ENCODE peak calls at places on chromosomes 13 and 19, in seven cellular contexts. One of them, this sample, is unnamed.

GRCh38 chr19:14248578-14249011 is 42.6 kb upstream of the ADGRL1 start:
- DNase-seq in activated T-cell treated with anti-CD3 and anti-CD28 coated beads for 48 hours: no peak
- DNase-seq in right lobe of liver: no peak
- DNase-seq in progenitor cell of endocrine pancreas: peak; percentile 58
- DNase-seq in stimulated activated CD8-positive, alpha-beta memory T cell treated with anti-CD3 and anti-CD28 coated beads, Interleukin-7, amount 100 ng/mL, for 1 hour: no peak
- DNase-seq in KBM-7: no peak
- DNase-seq in kidney tubule cell: peak; percentile 13
- DNase-seq in this sample: peak; percentile 82

GRCh38 chr13:107847406-107847805 is 367.9 kb downstream of the LIG4 start:
- DNase-seq in kidney tubule cell: no peak
- DNase-seq in activated T-cell treated with anti-CD3 and anti-CD28 coated beads for 48 hours: no peak
- DNase-seq in KBM-7: no peak
- DNase-seq in stimulated activated CD8-positive, alpha-beta memory T cell treated with anti-CD3 and anti-CD28 coated beads, Interleukin-7, amount 100 ng/mL, for 1 hour: no peak
- DNase-seq in progenitor cell of endocrine pancreas: no peak
- DNase-seq in right lobe of liver: no peak
- DNase-seq in this sample: no peak

GRCh38 chr19:58558066-58558622 is at the start of gene UBE2M:
- DNase-seq in activated T-cell treated with anti-CD3 and anti-CD28 coated beads for 48 hours: no peak
- DNase-seq in stimulated activated CD8-positive, alpha-beta memory T cell treated with anti-CD3 and anti-CD28 coated beads, Interleukin-7, amount 100 ng/mL, for 1 hour: no peak
- DNase-seq in progenitor cell of endocrine pancreas: no peak
- DNase-seq in KBM-7: no peak
- DNase-seq in right lobe of liver: peak; percentile 70
- DNase-seq in kidney tubule cell: no peak
- DNase-seq in this sample: no peak

GRCh38 chr13:30615851-30616311 is 1.8 kb upstream of the USPL1 start:
- DNase-seq in kidney tubule cell: peak; percentile 46
- DNase-seq in progenitor cell of endocrine pancreas: no peak
- DNase-seq in activated T-cell treated with anti-CD3 and anti-CD28 coated beads for 48 hours: no peak
- DNase-seq in right lobe of liver: no peak
- DNase-seq in KBM-7: peak; percentile 59
- DNase-seq in stimulated activated CD8-positive, alpha-beta memory T cell treated with anti-CD3 and anti-CD28 coated beads, Interleukin-7, amount 100 ng/mL, for 1 hour: no peak
- DNase-seq in this sample: peak; percentile 61

GRCh38 chr19:50167314-50167721 is 4.2 kb upstream of the IZUMO2 start:
- DNase-seq in stimulated activated CD8-positive, alpha-beta memory T cell treated with anti-CD3 and anti-CD28 coated beads, Interleukin-7, amount 100 ng/mL, for 1 hour: no peak
- DNase-seq in activated T-cell treated with anti-CD3 and anti-CD28 coated beads for 48 hours: no peak
- DNase-seq in KBM-7: no peak
- DNase-seq in right lobe of liver: no peak
- DNase-seq in progenitor cell of endocrine pancreas: no peak
- DNase-seq in kidney tubule cell: peak; percentile 72
- DNase-seq in this sample: no peak

GRCh38 chr19:43776285-43776684 is 4.5 kb downstream of the KCNN4 start:
- DNase-seq in KBM-7: no peak
- DNase-seq in activated T-cell treated with anti-CD3 and anti-CD28 coated beads for 48 hours: peak; percentile 73
- DNase-seq in right lobe of liver: no peak
- DNase-seq in stimulated activated CD8-positive, alpha-beta memory T cell treated with anti-CD3 and anti-CD28 coated beads, Interleukin-7, amount 100 ng/mL, for 1 hour: no peak
- DNase-seq in progenitor cell of endocrine pancreas: no peak
- DNase-seq in kidney tubule cell: no peak
- DNase-seq in this sample: no peak

GRCh38 chr13:71754407-71754974 is 112.5 kb downstream of the DACH1 start:
- DNase-seq in right lobe of liver: no peak
- DNase-seq in progenitor cell of endocrine pancreas: no peak
- DNase-seq in stimulated activated CD8-positive, alpha-beta memory T cell treated with anti-CD3 and anti-CD28 coated beads, Interleukin-7, amount 100 ng/mL, for 1 hour: no peak
- DNase-seq in activated T-cell treated with anti-CD3 and anti-CD28 coated beads for 48 hours: no peak
- DNase-seq in kidney tubule cell: no peak
- DNase-seq in KBM-7: no peak
- DNase-seq in this sample: no peak

GRCh38 chr19:47421844-47422395 is 2.6 kb upstream of the MEIS3 start:
- DNase-seq in kidney tubule cell: no peak
- DNase-seq in KBM-7: no peak
- DNase-seq in right lobe of liver: no peak
- DNase-seq in activated T-cell treated with anti-CD3 and anti-CD28 coated beads for 48 hours: no peak
- DNase-seq in stimulated activated CD8-positive, alpha-beta memory T cell treated with anti-CD3 and anti-CD28 coated beads, Interleukin-7, amount 100 ng/mL, for 1 hour: no peak
- DNase-seq in progenitor cell of endocrine pancreas: no peak
- DNase-seq in this sample: peak; percentile 49

GRCh38 chr19:3102239-3103140 is 8.3 kb downstream of the GNA11 start:
- DNase-seq in KBM-7: no peak
- DNase-seq in kidney tubule cell: no peak
- DNase-seq in progenitor cell of endocrine pancreas: no peak
- DNase-seq in stimulated activated CD8-positive, alpha-beta memory T cell treated with anti-CD3 and anti-CD28 coated beads, Interleukin-7, amount 100 ng/mL, for 1 hour: no peak
- DNase-seq in right lobe of liver: peak; percentile 41
- DNase-seq in activated T-cell treated with anti-CD3 and anti-CD28 coated beads for 48 hours: no peak
- DNase-seq in this sample: no peak

GRCh38 chr13:21583496-21583895 is 20.5 kb downstream of the MICU2 start:
- DNase-seq in progenitor cell of endocrine pancreas: no peak
- DNase-seq in kidney tubule cell: peak; percentile 57
- DNase-seq in right lobe of liver: no peak
- DNase-seq in stimulated activated CD8-positive, alpha-beta memory T cell treated with anti-CD3 and anti-CD28 coated beads, Interleukin-7, amount 100 ng/mL, for 1 hour: no peak
- DNase-seq in KBM-7: no peak
- DNase-seq in activated T-cell treated with anti-CD3 and anti-CD28 coated beads for 48 hours: no peak
- DNase-seq in this sample: no peak

GRCh38 chr19:9309974-9310446 is 372 bp upstream of the ZNF699 start:
- DNase-seq in stimulated activated CD8-positive, alpha-beta memory T cell treated with anti-CD3 and anti-CD28 coated beads, Interleukin-7, amount 100 ng/mL, for 1 hour: no peak
- DNase-seq in KBM-7: no peak
- DNase-seq in kidney tubule cell: peak; percentile 87
- DNase-seq in progenitor cell of endocrine pancreas: peak; percentile 76
- DNase-seq in activated T-cell treated with anti-CD3 and anti-CD28 coated beads for 48 hours: peak; percentile 76
- DNase-seq in right lobe of liver: peak; percentile 80
- DNase-seq in this sample: peak; percentile 96

GRCh38 chr13:100269837-100270236 is 180.9 kb downstream of the PCCA start:
- DNase-seq in KBM-7: no peak
- DNase-seq in progenitor cell of endocrine pancreas: no peak
- DNase-seq in stimulated activated CD8-positive, alpha-beta memory T cell treated with anti-CD3 and anti-CD28 coated beads, Interleukin-7, amount 100 ng/mL, for 1 hour: no peak
- DNase-seq in activated T-cell treated with anti-CD3 and anti-CD28 coated beads for 48 hours: no peak
- DNase-seq in right lobe of liver: peak; percentile 70
- DNase-seq in kidney tubule cell: peak; percentile 39
- DNase-seq in this sample: peak; percentile 92

GRCh38 chr13:21637296-21637695 is 33.3 kb upstream of the MICU2 start:
- DNase-seq in kidney tubule cell: peak; percentile 98
- DNase-seq in stimulated activated CD8-positive, alpha-beta memory T cell treated with anti-CD3 and anti-CD28 coated beads, Interleukin-7, amount 100 ng/mL, for 1 hour: no peak
- DNase-seq in activated T-cell treated with anti-CD3 and anti-CD28 coated beads for 48 hours: peak; percentile 17
- DNase-seq in KBM-7: peak; percentile 68
- DNase-seq in progenitor cell of endocrine pancreas: no peak
- DNase-seq in right lobe of liver: no peak
- DNase-seq in this sample: peak; percentile 14

GRCh38 chr13:74795526-74795925 is 661.3 kb upstream of the KLF12 start:
- DNase-seq in progenitor cell of endocrine pancreas: no peak
- DNase-seq in stimulated activated CD8-positive, alpha-beta memory T cell treated with anti-CD3 and anti-CD28 coated beads, Interleukin-7, amount 100 ng/mL, for 1 hour: no peak
- DNase-seq in activated T-cell treated with anti-CD3 and anti-CD28 coated beads for 48 hours: no peak
- DNase-seq in right lobe of liver: no peak
- DNase-seq in KBM-7: no peak
- DNase-seq in kidney tubule cell: no peak
- DNase-seq in this sample: no peak

GRCh38 chr13:36131215-36131930 is at the start of gene DCLK1:
- DNase-seq in activated T-cell treated with anti-CD3 and anti-CD28 coated beads for 48 hours: no peak
- DNase-seq in right lobe of liver: no peak
- DNase-seq in progenitor cell of endocrine pancreas: peak; percentile 36
- DNase-seq in kidney tubule cell: peak; percentile 49
- DNase-seq in KBM-7: peak; percentile 41
- DNase-seq in stimulated activated CD8-positive, alpha-beta memory T cell treated with anti-CD3 and anti-CD28 coated beads, Interleukin-7, amount 100 ng/mL, for 1 hour: no peak
- DNase-seq in this sample: peak; percentile 65

GRCh38 chr13:106311004-106311403 is 224.5 kb downstream of the EFNB2 start:
- DNase-seq in progenitor cell of endocrine pancreas: no peak
- DNase-seq in activated T-cell treated with anti-CD3 and anti-CD28 coated beads for 48 hours: no peak
- DNase-seq in stimulated activated CD8-positive, alpha-beta memory T cell treated with anti-CD3 and anti-CD28 coated beads, Interleukin-7, amount 100 ng/mL, for 1 hour: no peak
- DNase-seq in right lobe of liver: no peak
- DNase-seq in KBM-7: no peak
- DNase-seq in kidney tubule cell: no peak
- DNase-seq in this sample: no peak

GRCh38 chr13:29465741-29466293 is 129.7 kb downstream of the SLC7A1 start:
- DNase-seq in stimulated activated CD8-positive, alpha-beta memory T cell treated with anti-CD3 and anti-CD28 coated beads, Interleukin-7, amount 100 ng/mL, for 1 hour: no peak
- DNase-seq in activated T-cell treated with anti-CD3 and anti-CD28 coated beads for 48 hours: no peak
- DNase-seq in progenitor cell of endocrine pancreas: no peak
- DNase-seq in kidney tubule cell: peak; percentile 76
- DNase-seq in KBM-7: no peak
- DNase-seq in right lobe of liver: no peak
- DNase-seq in this sample: peak; percentile 32

GRCh38 chr13:50106559-50106958 is 91.3 kb downstream of the KCNRG start:
- DNase-seq in progenitor cell of endocrine pancreas: no peak
- DNase-seq in right lobe of liver: no peak
- DNase-seq in kidney tubule cell: no peak
- DNase-seq in activated T-cell treated with anti-CD3 and anti-CD28 coated beads for 48 hours: no peak
- DNase-seq in stimulated activated CD8-positive, alpha-beta memory T cell treated with anti-CD3 and anti-CD28 coated beads, Interleukin-7, amount 100 ng/mL, for 1 hour: no peak
- DNase-seq in KBM-7: peak; percentile 69
- DNase-seq in this sample: no peak

GRCh38 chr13:113856716-113857065 is 7.2 kb downstream of the GAS6 start:
- DNase-seq in activated T-cell treated with anti-CD3 and anti-CD28 coated beads for 48 hours: no peak
- DNase-seq in right lobe of liver: peak; percentile 79
- DNase-seq in stimulated activated CD8-positive, alpha-beta memory T cell treated with anti-CD3 and anti-CD28 coated beads, Interleukin-7, amount 100 ng/mL, for 1 hour: no peak
- DNase-seq in KBM-7: no peak
- DNase-seq in kidney tubule cell: peak; percentile 71
- DNase-seq in progenitor cell of endocrine pancreas: no peak
- DNase-seq in this sample: no peak

GRCh38 chr13:87677334-87678234 is 6.4 kb downstream of the SLITRK5 start:
- DNase-seq in activated T-cell treated with anti-CD3 and anti-CD28 coated beads for 48 hours: no peak
- DNase-seq in right lobe of liver: peak; percentile 41
- DNase-seq in progenitor cell of endocrine pancreas: peak; percentile 31
- DNase-seq in KBM-7: no peak
- DNase-seq in kidney tubule cell: peak; percentile 11
- DNase-seq in stimulated activated CD8-positive, alpha-beta memory T cell treated with anti-CD3 and anti-CD28 coated beads, Interleukin-7, amount 100 ng/mL, for 1 hour: no peak
- DNase-seq in this sample: peak; percentile 50